ENCODE peak calls at places on chromosomes 7 and 10, in four cellular contexts. E is mammary epithelial cell, A is GM23338, N is GM10248. Y is an unnamed sample.

GRCh38 chr7:104943502-104944343 is 70.3 kb upstream of the KMT2E start:
- DNase-seq in E (peak; percentile 68), N (peak; percentile 52), A (no peak), Y (peak; percentile 56)

GRCh38 chr7:98995111-98995510 is 116.8 kb downstream of the TRRAP start:
- DNase-seq in N (no peak), A (no peak), E (no peak), Y (no peak)

GRCh38 chr10:126137557-126138221 is 241.3 kb downstream of the FANK1 start:
- DNase-seq in N (no peak), A (no peak), E (peak; percentile 27), Y (no peak)

GRCh38 chr10:130555411-130555750 is 419.2 kb downstream of the GLRX3 start:
- DNase-seq in N (no peak), E (no peak), A (no peak), Y (no peak)

GRCh38 chr7:1533569-1534329 is 3.2 kb downstream of the MAFK start:
- DNase-seq in N (peak; percentile 77), E (peak; percentile 67), A (no peak), Y (peak; percentile 81)

GRCh38 chr7:22329816-22330524 is 27.0 kb downstream of the RAPGEF5 start:
- DNase-seq in A (no peak), N (no peak), E (no peak), Y (no peak)

GRCh38 chr10:104614245-104614831 is 26.8 kb upstream of the SORCS3 start:
- DNase-seq in N (peak; percentile 44), A (peak; percentile 71), E (peak; percentile 23), Y (peak; percentile 45)

GRCh38 chr7:21365866-21366624 is 61.8 kb upstream of the SP4 start:
- DNase-seq in E (peak; percentile 83), A (no peak), N (no peak), Y (no peak)

GRCh38 chr7:23594879-23595604 is 2.1 kb upstream of the CCDC126 start:
- DNase-seq in A (no peak), N (peak; percentile 78), E (peak; percentile 87), Y (peak; percentile 79)

GRCh38 chr10:19096674-19097073 is 48.1 kb downstream of the MALRD1 start:
- DNase-seq in E (no peak), N (no peak), A (no peak), Y (no peak)

GRCh38 chr10:72095195-72095594 is 6.8 kb upstream of the SPOCK2 start:
- DNase-seq in E (no peak), A (no peak), N (no peak), Y (no peak)

GRCh38 chr7:66352071-66352470 is 146.9 kb downstream of the TPST1 start:
- DNase-seq in A (peak; percentile 68), N (peak; percentile 33), E (peak; percentile 76), Y (peak; percentile 30)
- TF ChIP-seq CTCF in A (no peak), N (no peak), E (no peak), Y (no peak)

GRCh38 chr10:92640110-92640509 is 47.2 kb downstream of the KIF11 start:
- DNase-seq in E (peak; percentile 8), N (no peak), A (no peak), Y (no peak)
- TF ChIP-seq CTCF in E (peak; percentile 20), N (no peak), A (no peak), Y (no peak)

GRCh38 chr10:34821587-34822585 is 6.8 kb upstream of the PARD3 start:
- DNase-seq in N (no peak), A (no peak), E (peak; percentile 27), Y (no peak)
- TF ChIP-seq CTCF in N (no peak), A (no peak), E (no peak), Y (no peak)

GRCh38 chr10:50417486-50417905 is 166.2 kb upstream of the ASAH2 start:
- DNase-seq in E (no peak), N (no peak), A (peak; percentile 18), Y (no peak)

GRCh38 chr10:50416885-50417284 is 165.6 kb upstream of the ASAH2 start:
- DNase-seq in N (no peak), E (no peak), A (no peak), Y (no peak)

GRCh38 chr10:50419756-50420155 is 168.4 kb upstream of the ASAH2 start:
- DNase-seq in A (no peak), N (no peak), E (no peak), Y (no peak)

GRCh38 chr10:50419091-50419490 is 167.8 kb upstream of the ASAH2 start:
- DNase-seq in A (no peak), E (no peak), N (no peak), Y (no peak)

DNA sequence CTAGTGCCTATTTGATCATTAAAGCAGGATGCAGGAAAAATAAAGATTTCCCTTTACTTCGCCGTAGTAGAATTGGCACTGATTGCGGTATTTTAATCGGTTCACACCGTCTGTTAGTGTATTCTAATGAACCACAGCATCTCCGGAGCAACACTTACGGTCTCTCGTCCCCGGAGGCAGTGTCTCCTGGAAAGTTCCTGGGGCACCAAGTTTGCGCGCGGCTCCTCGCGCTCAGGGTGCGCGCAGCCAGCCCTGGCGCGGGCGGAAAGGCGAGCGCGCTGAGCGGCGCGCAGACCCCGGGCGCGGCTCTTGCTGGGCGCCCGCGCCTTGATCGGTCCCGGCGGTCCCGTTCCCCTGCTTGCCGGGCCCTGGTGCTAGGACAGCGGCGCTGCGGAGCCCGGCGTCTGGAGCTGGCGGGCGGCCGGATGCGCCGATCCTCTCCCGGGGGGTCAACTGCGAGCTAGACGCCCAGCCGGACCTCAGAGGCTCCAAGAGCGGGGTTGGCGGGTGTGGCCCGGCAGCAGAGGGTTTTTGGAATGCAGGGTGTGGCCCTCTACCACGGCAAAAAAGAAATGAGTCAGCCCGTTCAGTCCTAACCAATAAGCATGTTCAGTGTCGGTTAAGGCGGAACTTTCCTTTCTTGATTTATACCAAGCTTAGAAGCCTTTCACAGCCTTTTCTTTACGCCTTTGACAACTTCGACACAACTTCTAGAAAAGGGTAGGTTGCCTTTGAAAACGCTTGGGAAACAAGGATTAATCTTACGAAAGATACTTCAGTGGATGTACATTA is 166.8 kb upstream of the ASAH2 start:
- DNase-seq in E (peak; percentile 91), A (peak; percentile 84), N (peak; percentile 82), Y (peak; percentile 81)
- TF ChIP-seq CTCF in E (peak; percentile 11), A (no peak), N (no peak), Y (no peak)

GRCh38 chr7:13276977-13277376 is 589.5 kb downstream of the ARL4A start:
- DNase-seq in E (no peak), A (peak; percentile 21), N (no peak), Y (no peak)
- TF ChIP-seq CTCF in E (peak; percentile 40), A (no peak), N (peak; percentile 9), Y (peak; percentile 7)

GRCh38 chr10:63217120-63217605 is 84.0 kb downstream of the NRBF2 start:
- DNase-seq in E (peak; percentile 27), N (peak; percentile 37), A (peak; percentile 72), Y (peak; percentile 40)
- TF ChIP-seq CTCF in E (peak; percentile 64), N (peak; percentile 51), A (peak; percentile 63), Y (peak; percentile 42)

DNA sequence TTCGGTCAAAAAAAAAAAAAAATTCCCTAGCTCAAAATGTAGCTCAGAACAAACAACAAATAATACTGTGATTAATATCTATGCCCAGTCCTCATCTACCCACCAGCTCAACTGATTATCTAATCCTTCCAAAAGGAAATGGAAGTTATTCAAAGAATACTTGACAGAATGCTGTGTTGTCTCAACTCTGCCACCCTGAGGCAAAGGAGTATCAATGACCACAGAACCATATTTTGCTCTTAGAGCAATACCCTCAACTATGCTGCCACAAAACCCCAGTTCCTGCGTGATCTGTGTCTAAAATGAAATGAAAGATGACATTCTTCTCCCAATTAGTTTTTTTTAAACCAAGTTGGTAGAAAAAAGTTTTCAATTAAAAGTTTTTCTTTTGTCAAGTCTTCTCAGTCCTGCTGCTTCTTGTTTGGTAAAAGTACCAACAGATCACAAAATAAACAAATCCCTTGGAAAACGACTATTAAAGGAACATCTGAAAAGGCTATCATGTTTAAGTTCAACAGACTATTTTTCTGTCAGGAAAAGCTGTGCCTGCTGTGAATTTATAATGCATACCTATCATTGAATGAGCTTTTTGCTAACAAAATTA is 21.6 kb downstream of the RBM28 start:
- DNase-seq in N (no peak), A (peak; percentile 61), E (peak; percentile 37), Y (no peak)
- TF ChIP-seq CTCF in N (peak; percentile 23), A (peak; percentile 74), E (peak; percentile 66), Y (peak; percentile 24)

DNA sequence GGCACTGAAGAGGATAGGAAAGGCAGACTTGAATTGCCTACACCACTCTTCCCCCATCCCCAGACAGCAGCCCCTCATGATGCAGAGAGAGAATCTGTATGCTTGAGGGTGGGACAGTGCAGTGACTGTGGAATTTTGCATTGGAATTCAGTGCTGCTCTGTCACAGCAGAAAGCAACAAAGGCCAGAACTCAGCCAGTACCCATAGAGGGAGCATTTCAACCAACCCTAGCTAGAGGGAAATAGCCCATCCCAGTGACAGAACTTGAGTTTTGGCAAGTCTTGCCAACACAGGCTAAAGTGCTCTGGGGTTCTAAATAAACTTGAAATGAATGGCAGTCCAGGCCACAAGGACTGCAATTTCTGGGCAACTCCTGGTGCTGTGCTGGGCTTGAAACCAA is 80.4 kb downstream of the TES start:
- DNase-seq in E (no peak), N (no peak), A (peak; percentile 55), Y (no peak)
- TF ChIP-seq CTCF in E (peak; percentile 15), N (no peak), A (peak; percentile 51), Y (no peak)

GRCh38 chr10:123272171-123272570 is 118.0 kb downstream of the BUB3 start:
- DNase-seq in A (no peak), N (no peak), E (no peak), Y (no peak)
- TF ChIP-seq CTCF in A (peak; percentile 44), N (no peak), E (peak; percentile 41), Y (no peak)

GRCh38 chr10:35442592-35442991 is 106.3 kb downstream of the CCNY start:
- DNase-seq in N (no peak), E (no peak), A (no peak), Y (no peak)
- TF ChIP-seq CTCF in N (no peak), E (no peak), A (no peak), Y (no peak)